ENCODE peak calls at places on chromosomes 13 and 19, in nine cellular contexts. U, E, H, Y, S, B, X, K and N are unnamed samples.

GRCh38 chr19:35030257-35031071 is at the start of gene SCN1B:
- DNase-seq in U (peak; percentile 55), E (peak; percentile 56), H (peak; percentile 22), Y (peak; percentile 99), S (peak; percentile 87), B (no peak), X (peak; percentile 60), K (peak; percentile 51), N (peak; percentile 87)

GRCh38 chr19:43438291-43439162 is 23.8 kb downstream of the TEX101 start:
- DNase-seq in U (peak; percentile 67), E (no peak), H (no peak), Y (no peak), S (no peak), B (no peak), X (peak; percentile 67), K (no peak), N (peak; percentile 51)

GRCh38 chr19:16462757-16463250 is 9.0 kb downstream of the EPS15L1 start:
- DNase-seq in U (peak; percentile 34), E (no peak), H (no peak), Y (peak; percentile 79), S (no peak), B (no peak), X (peak; percentile 86), K (no peak), N (no peak)

GRCh38 chr13:41111454-41111853 is 21.1 kb downstream of the KBTBD6 start:
- DNase-seq in U (peak; percentile 52), E (no peak), H (no peak), Y (no peak), S (no peak), B (no peak), X (no peak), K (no peak), N (no peak)

GRCh38 chr13:71464673-71465072 is 402.3 kb downstream of the DACH1 start:
- DNase-seq in U (no peak), E (no peak), H (no peak), Y (no peak), S (no peak), B (no peak), X (no peak), K (peak; percentile 42), N (no peak)

GRCh38 chr13:36051082-36051481 is 80.1 kb downstream of the DCLK1 start:
- DNase-seq in U (no peak), E (no peak), H (no peak), Y (no peak), S (no peak), B (no peak), X (no peak), K (no peak), N (no peak)

GRCh38 chr13:43085545-43085944 is 62.2 kb downstream of the DNAJC15 start:
- DNase-seq in U (peak; percentile 61), E (no peak), H (peak; percentile 16), Y (peak; percentile 34), S (peak; percentile 3), B (peak; percentile 29), X (peak; percentile 67), K (peak; percentile 59), N (peak; percentile 32)

GRCh38 chr19:15841875-15842569 is 26.6 kb upstream of the OR10H1 start:
- DNase-seq in U (no peak), E (no peak), H (no peak), Y (no peak), S (peak; percentile 47), B (no peak), X (no peak), K (no peak), N (no peak)

GRCh38 chr19:15815306-15815705 is at the start of gene OR10H1:
- DNase-seq in U (no peak), E (no peak), H (no peak), Y (no peak), S (no peak), B (no peak), X (peak; percentile 76), K (no peak), N (no peak)

GRCh38 chr19:5393088-5393487 is 52.5 kb upstream of the PTPRS start:
- DNase-seq in U (no peak), E (no peak), H (no peak), Y (no peak), S (no peak), B (no peak), X (no peak), K (no peak), N (no peak)

GRCh38 chr19:5387472-5387871 is 46.9 kb upstream of the PTPRS start:
- DNase-seq in U (no peak), E (no peak), H (no peak), Y (no peak), S (no peak), B (no peak), X (no peak), K (no peak), N (no peak)

GRCh38 chr19:5386841-5387240 is 46.2 kb upstream of the PTPRS start:
- DNase-seq in U (no peak), E (no peak), H (no peak), Y (no peak), S (no peak), B (no peak), X (no peak), K (no peak), N (no peak)

GRCh38 chr19:5392476-5392875 is 51.9 kb upstream of the PTPRS start:
- DNase-seq in U (no peak), E (no peak), H (no peak), Y (no peak), S (no peak), B (no peak), X (no peak), K (no peak), N (no peak)

GRCh38 chr19:5389353-5389752 is 48.7 kb upstream of the PTPRS start:
- DNase-seq in U (no peak), E (no peak), H (no peak), Y (no peak), S (no peak), B (no peak), X (no peak), K (no peak), N (no peak)
- H2AFZ ChIP-seq in U (no peak overlapping the region), E (no peak overlapping the region), H (no peak overlapping the region), Y (no peak overlapping the region), S (no peak overlapping the region), B (no peak overlapping the region), X (no peak overlapping the region), K (no peak overlapping the region), N (no peak overlapping the region)

DNA sequence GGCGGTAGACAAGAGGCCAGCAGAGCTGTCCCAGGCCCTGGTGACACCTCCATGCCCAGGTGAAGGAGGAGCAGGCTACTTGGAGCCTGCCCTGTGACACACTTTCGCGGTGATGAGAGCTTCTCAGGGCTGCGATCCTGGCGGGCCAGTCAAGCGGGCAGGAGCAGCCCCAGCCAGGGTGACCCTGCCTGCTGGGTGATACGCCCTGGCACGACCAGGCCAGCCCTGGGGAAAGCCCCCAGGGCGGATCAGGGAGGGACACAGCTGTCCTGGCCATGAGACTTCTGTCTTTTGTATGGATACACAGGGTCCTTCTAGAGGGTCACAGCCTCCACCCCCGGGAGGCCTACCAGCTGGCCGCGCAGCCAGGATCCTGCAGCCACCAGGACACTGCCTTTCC is 13.1 kb downstream of the DNM2 start:
- DNase-seq in U (no peak), E (no peak), H (no peak), Y (no peak), S (no peak), B (no peak), X (no peak), K (no peak), N (no peak)
- H3K4me1 ChIP-seq in U (no peaks in the 10 kb centered on the region), E (no peaks in the 10 kb centered on the region), H (peaks cover 21% of the 10 kb centered on the region), Y (no peaks in the 10 kb centered on the region), S (peaks cover 32% of the 10 kb centered on the region), B (peaks cover 37% of the 10 kb centered on the region), X (no peaks in the 10 kb centered on the region), K (no peaks in the 10 kb centered on the region), N (peaks cover 4% of the 10 kb centered on the region)

GRCh38 chr13:110392510-110393233 is 85.6 kb downstream of the COL4A2 start:
- DNase-seq in U (peak; percentile 78), E (no peak), H (no peak), Y (no peak), S (no peak), B (no peak), X (no peak), K (peak; percentile 29), N (no peak)

GRCh38 chr13:110387451-110388140 is 80.5 kb downstream of the COL4A2 start:
- DNase-seq in U (peak; percentile 84), E (no peak), H (no peak), Y (no peak), S (no peak), B (no peak), X (no peak), K (no peak), N (peak; percentile 47)

GRCh38 chr13:110391273-110391672 is 84.2 kb downstream of the COL4A2 start:
- DNase-seq in U (peak; percentile 76), E (no peak), H (no peak), Y (peak; percentile 50), S (no peak), B (no peak), X (peak; percentile 16), K (no peak), N (no peak)

GRCh38 chr13:110390572-110390971 is 83.5 kb downstream of the COL4A2 start:
- DNase-seq in U (peak; percentile 97), E (no peak), H (no peak), Y (peak; percentile 88), S (no peak), B (no peak), X (peak; percentile 89), K (no peak), N (no peak)

DNA sequence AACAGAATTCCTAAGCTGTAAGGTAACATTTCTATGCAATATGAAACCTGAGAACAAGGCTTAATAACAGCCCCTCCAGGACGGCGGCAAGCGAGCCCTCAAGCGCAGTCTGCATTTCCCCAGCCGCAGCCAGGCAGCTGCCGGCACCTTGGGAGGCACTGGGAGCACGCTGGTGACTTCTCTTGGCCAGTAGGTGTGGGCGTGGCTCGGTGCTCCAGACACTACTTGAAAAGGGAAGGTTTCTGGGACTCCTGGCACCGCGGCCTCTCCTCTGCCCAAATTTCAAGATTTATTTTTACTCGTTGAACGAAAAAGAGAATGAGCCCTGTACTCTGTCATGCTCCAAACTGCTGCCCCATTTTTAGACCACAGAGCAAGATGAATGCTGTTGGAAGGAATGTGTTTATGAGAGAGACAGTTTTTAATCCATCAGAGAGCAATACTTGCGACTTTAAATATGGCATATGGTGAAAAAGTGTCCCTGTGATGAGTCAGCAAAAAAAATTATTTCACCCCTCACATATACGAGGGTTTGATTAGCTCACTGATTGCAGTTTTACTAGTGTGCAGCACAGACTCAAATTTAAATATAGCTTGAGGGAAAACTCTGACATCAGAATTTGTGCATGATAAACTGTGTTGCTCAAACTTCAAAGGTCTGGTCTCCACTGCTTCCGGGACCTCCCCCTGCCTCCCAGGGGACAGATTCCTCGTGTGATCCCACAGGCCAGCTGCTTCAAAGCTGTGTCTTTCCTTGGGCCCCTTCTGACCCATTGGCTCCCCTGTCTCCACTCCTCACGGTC is 81.3 kb downstream of the COL4A2 start:
- DNase-seq in U (peak; percentile 83), E (no peak), H (no peak), Y (peak; percentile 77), S (no peak), B (no peak), X (no peak), K (no peak), N (peak; percentile 43)
- H2AFZ ChIP-seq in U (peak overlapping the region; percentile 71), E (no peak overlapping the region), H (no peak overlapping the region), Y (peak overlapping the region; percentile 14), S (no peak overlapping the region), B (no peak overlapping the region), X (no peak overlapping the region), K (no peak overlapping the region), N (no peak overlapping the region)

DNA sequence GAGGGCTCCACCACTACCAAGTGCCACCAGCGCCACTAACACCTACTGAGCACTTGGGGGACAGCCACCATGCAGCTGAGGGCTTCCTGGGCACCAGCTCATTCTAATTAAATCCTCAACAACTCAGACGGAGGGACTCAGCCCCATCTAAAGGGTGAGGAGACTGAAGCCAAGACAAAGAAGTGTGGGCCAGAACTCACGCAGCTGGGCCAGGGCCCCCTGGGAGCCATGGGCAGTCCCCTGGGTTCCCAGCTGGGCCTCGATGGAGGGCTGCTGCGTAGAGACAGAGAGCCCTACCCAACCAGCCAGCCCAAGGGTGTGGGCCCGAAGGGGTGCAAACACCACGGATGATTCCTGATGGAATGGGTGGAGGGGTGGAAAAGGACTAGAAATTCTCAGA is 12.8 kb upstream of the PRKD2 start:
- DNase-seq in U (no peak), E (no peak), H (no peak), Y (no peak), S (no peak), B (no peak), X (no peak), K (no peak), N (no peak)
- H3K4me1 ChIP-seq in U (peaks cover 16% of the 10 kb centered on the region), E (no peaks in the 10 kb centered on the region), H (no peaks in the 10 kb centered on the region), Y (peaks cover 32% of the 10 kb centered on the region), S (peaks cover 68% of the 10 kb centered on the region), B (no peaks in the 10 kb centered on the region), X (peaks cover 43% of the 10 kb centered on the region), K (peaks cover 64% of the 10 kb centered on the region), N (no peaks in the 10 kb centered on the region)